ENCODE peak calls at places on chromosome 17, in seven cellular contexts. One of them, this sample, is unnamed. For H3K9me3, the result is how much of the 10 kb centered on the place peaks cover.

GRCh38 chr17:80513892-80514291 is 30.7 kb upstream of the RPTOR start:
- DNase-seq in endothelial cell of umbilical vein: no peak
- DNase-seq in neural progenitor cell: no peak
- DNase-seq in neuronal stem cell: no peak
- DNase-seq in GM23248: peak
- DNase-seq in keratinocyte: no peak
- DNase-seq in colonic mucosa: no peak
- DNase-seq in this sample: peak

GRCh38 chr17:16593356-16594102 is 24.5 kb upstream of the ZNF287 start:
- DNase-seq in endothelial cell of umbilical vein: no peak
- DNase-seq in GM23248: peak
- DNase-seq in keratinocyte: no peak
- DNase-seq in neural progenitor cell: no peak
- DNase-seq in neuronal stem cell: no peak
- DNase-seq in colonic mucosa: no peak
- DNase-seq in this sample: peak

GRCh38 chr17:10360578-10360977 is 12.2 kb downstream of the MYH13 start:
- DNase-seq in neuronal stem cell: no peak
- DNase-seq in GM23248: peak
- DNase-seq in keratinocyte: no peak
- DNase-seq in colonic mucosa: no peak
- DNase-seq in endothelial cell of umbilical vein: no peak
- DNase-seq in neural progenitor cell: no peak
- DNase-seq in this sample: no peak

GRCh38 chr17:47315451-47316266 is 8.1 kb upstream of the EFCAB13 start:
- DNase-seq in colonic mucosa: peak
- DNase-seq in keratinocyte: peak
- DNase-seq in endothelial cell of umbilical vein: peak
- DNase-seq in neuronal stem cell: peak
- DNase-seq in GM23248: peak
- DNase-seq in neural progenitor cell: peak
- DNase-seq in this sample: peak

GRCh38 chr17:8581002-8581658 is 49.4 kb downstream of the MYH10 start:
- DNase-seq in neuronal stem cell: no peak
- DNase-seq in colonic mucosa: no peak
- DNase-seq in endothelial cell of umbilical vein: no peak
- DNase-seq in neural progenitor cell: no peak
- DNase-seq in GM23248: no peak
- DNase-seq in keratinocyte: peak
- DNase-seq in this sample: no peak

GRCh38 chr17:36901506-36901905 is 35.8 kb upstream of the LHX1 start:
- DNase-seq in neuronal stem cell: no peak
- DNase-seq in colonic mucosa: no peak
- DNase-seq in endothelial cell of umbilical vein: no peak
- DNase-seq in GM23248: peak
- DNase-seq in neural progenitor cell: peak
- DNase-seq in keratinocyte: peak
- DNase-seq in this sample: peak

GRCh38 chr17:9270921-9271320 is 249.6 kb downstream of the NTN1 start:
- DNase-seq in colonic mucosa: no peak
- DNase-seq in GM23248: no peak
- DNase-seq in endothelial cell of umbilical vein: no peak
- DNase-seq in neuronal stem cell: no peak
- DNase-seq in neural progenitor cell: no peak
- DNase-seq in keratinocyte: no peak
- DNase-seq in this sample: no peak

GRCh38 chr17:75738218-75738802 is 17.1 kb downstream of the ITGB4 start:
- DNase-seq in endothelial cell of umbilical vein: no peak
- DNase-seq in colonic mucosa: no peak
- DNase-seq in keratinocyte: no peak
- DNase-seq in GM23248: peak
- DNase-seq in neuronal stem cell: no peak
- DNase-seq in neural progenitor cell: no peak
- DNase-seq in this sample: no peak

GRCh38 chr17:27539794-27540193 is 83.5 kb downstream of the KSR1 start:
- DNase-seq in endothelial cell of umbilical vein: no peak
- DNase-seq in keratinocyte: no peak
- DNase-seq in neural progenitor cell: no peak
- DNase-seq in GM23248: no peak
- DNase-seq in neuronal stem cell: no peak
- DNase-seq in colonic mucosa: no peak
- DNase-seq in this sample: no peak

GRCh38 chr17:44219636-44220210 is at the start of gene UBTF:
- DNase-seq in keratinocyte: no peak
- DNase-seq in endothelial cell of umbilical vein: peak
- DNase-seq in neural progenitor cell: peak
- DNase-seq in colonic mucosa: no peak
- DNase-seq in GM23248: peak
- DNase-seq in neuronal stem cell: peak
- DNase-seq in this sample: peak

GRCh38 chr17:78781339-78782304 is at the start of gene CYTH1:
- DNase-seq in GM23248: peak
- DNase-seq in colonic mucosa: peak
- DNase-seq in keratinocyte: no peak
- DNase-seq in neuronal stem cell: peak
- DNase-seq in neural progenitor cell: peak
- DNase-seq in endothelial cell of umbilical vein: peak
- DNase-seq in this sample: peak

GRCh38 chr17:40602445-40603443 is 37.5 kb upstream of the CCR7 start:
- DNase-seq in neural progenitor cell: no peak
- DNase-seq in keratinocyte: no peak
- DNase-seq in GM23248: no peak
- DNase-seq in colonic mucosa: no peak
- DNase-seq in neuronal stem cell: no peak
- DNase-seq in endothelial cell of umbilical vein: no peak
- DNase-seq in this sample: no peak

GRCh38 chr17:19579867-19580565 is 46.4 kb downstream of the SLC47A1 start:
- DNase-seq in colonic mucosa: no peak
- DNase-seq in endothelial cell of umbilical vein: peak
- DNase-seq in neuronal stem cell: no peak
- DNase-seq in keratinocyte: no peak
- DNase-seq in neural progenitor cell: peak
- DNase-seq in GM23248: peak
- DNase-seq in this sample: peak

GRCh38 chr17:29140631-29141483 is 39.3 kb downstream of the MYO18A start:
- DNase-seq in neuronal stem cell: no peak
- DNase-seq in keratinocyte: no peak
- DNase-seq in endothelial cell of umbilical vein: peak
- DNase-seq in colonic mucosa: no peak
- DNase-seq in neural progenitor cell: peak
- DNase-seq in GM23248: no peak
- DNase-seq in this sample: no peak

GRCh38 chr17:31859487-31860008 is 504 bp upstream of the COPRS start:
- DNase-seq in GM23248: no peak
- DNase-seq in colonic mucosa: no peak
- DNase-seq in neuronal stem cell: no peak
- DNase-seq in keratinocyte: no peak
- DNase-seq in endothelial cell of umbilical vein: no peak
- DNase-seq in neural progenitor cell: peak
- DNase-seq in this sample: no peak

GRCh38 chr17:80858301-80859003 is 133.2 kb upstream of the CHMP6 start:
- DNase-seq in colonic mucosa: no peak
- DNase-seq in endothelial cell of umbilical vein: no peak
- DNase-seq in GM23248: no peak
- DNase-seq in keratinocyte: no peak
- DNase-seq in neuronal stem cell: no peak
- DNase-seq in neural progenitor cell: no peak
- DNase-seq in this sample: no peak

GRCh38 chr17:19799796-19800195 is 51.7 kb upstream of the ALDH3A1 start:
- DNase-seq in endothelial cell of umbilical vein: no peak
- DNase-seq in keratinocyte: peak
- DNase-seq in neuronal stem cell: no peak
- DNase-seq in GM23248: no peak
- DNase-seq in colonic mucosa: no peak
- DNase-seq in neural progenitor cell: no peak
- DNase-seq in this sample: no peak

GRCh38 chr17:13266596-13266995 is 248.8 kb upstream of the ELAC2 start:
- DNase-seq in keratinocyte: no peak
- DNase-seq in colonic mucosa: no peak
- DNase-seq in neural progenitor cell: no peak
- DNase-seq in endothelial cell of umbilical vein: no peak
- DNase-seq in GM23248: peak
- DNase-seq in neuronal stem cell: no peak
- DNase-seq in this sample: peak

GRCh38 chr17:40331743-40332641 is 23.0 kb downstream of the RARA start:
- DNase-seq in keratinocyte: no peak
- DNase-seq in GM23248: peak
- DNase-seq in endothelial cell of umbilical vein: peak
- DNase-seq in neural progenitor cell: no peak
- DNase-seq in colonic mucosa: peak
- DNase-seq in neuronal stem cell: no peak
- DNase-seq in this sample: peak

GRCh38 chr17:73064084-73064938 is 28.2 kb downstream of the SLC39A11 start:
- DNase-seq in colonic mucosa: no peak
- DNase-seq in endothelial cell of umbilical vein: no peak
- DNase-seq in keratinocyte: no peak
- DNase-seq in GM23248: no peak
- DNase-seq in neural progenitor cell: peak
- DNase-seq in neuronal stem cell: no peak
- DNase-seq in this sample: no peak

GRCh38 chr17:48842746-48843145 is 11.9 kb downstream of the CALCOCO2 start:
- DNase-seq in neuronal stem cell: no peak
- DNase-seq in endothelial cell of umbilical vein: no peak
- DNase-seq in colonic mucosa: no peak
- DNase-seq in neural progenitor cell: no peak
- DNase-seq in GM23248: no peak
- DNase-seq in keratinocyte: no peak
- DNase-seq in this sample: peak

GRCh38 chr17:48843172-48843900 is 12.5 kb downstream of the CALCOCO2 start:
- DNase-seq in GM23248: peak
- DNase-seq in keratinocyte: no peak
- DNase-seq in neuronal stem cell: no peak
- DNase-seq in endothelial cell of umbilical vein: no peak
- DNase-seq in colonic mucosa: no peak
- DNase-seq in neural progenitor cell: no peak
- DNase-seq in this sample: peak

GRCh38 chr17:48835971-48836370 is 5.1 kb downstream of the CALCOCO2 start:
- DNase-seq in colonic mucosa: no peak
- DNase-seq in keratinocyte: no peak
- DNase-seq in neural progenitor cell: no peak
- DNase-seq in endothelial cell of umbilical vein: no peak
- DNase-seq in GM23248: no peak
- DNase-seq in neuronal stem cell: no peak
- DNase-seq in this sample: no peak

GRCh38 chr17:48840441-48840840 is 9.6 kb downstream of the CALCOCO2 start:
- DNase-seq in GM23248: peak
- DNase-seq in keratinocyte: no peak
- DNase-seq in endothelial cell of umbilical vein: no peak
- DNase-seq in colonic mucosa: no peak
- DNase-seq in neuronal stem cell: no peak
- DNase-seq in neural progenitor cell: peak
- DNase-seq in this sample: peak

GRCh38 chr17:48841395-48841831 is 10.6 kb downstream of the CALCOCO2 start:
- DNase-seq in keratinocyte: no peak
- DNase-seq in neuronal stem cell: no peak
- DNase-seq in neural progenitor cell: no peak
- DNase-seq in endothelial cell of umbilical vein: peak
- DNase-seq in GM23248: peak
- DNase-seq in colonic mucosa: no peak
- DNase-seq in this sample: peak
- H3K9ac ChIP-seq in keratinocyte: peak
- H3K9ac ChIP-seq in neuronal stem cell: no peak
- H3K9ac ChIP-seq in neural progenitor cell: no peak
- H3K9ac ChIP-seq in endothelial cell of umbilical vein: peak
- H3K9ac ChIP-seq in GM23248: peak
- H3K9ac ChIP-seq in colonic mucosa: peak
- H3K9ac ChIP-seq in this sample: peak

DNA sequence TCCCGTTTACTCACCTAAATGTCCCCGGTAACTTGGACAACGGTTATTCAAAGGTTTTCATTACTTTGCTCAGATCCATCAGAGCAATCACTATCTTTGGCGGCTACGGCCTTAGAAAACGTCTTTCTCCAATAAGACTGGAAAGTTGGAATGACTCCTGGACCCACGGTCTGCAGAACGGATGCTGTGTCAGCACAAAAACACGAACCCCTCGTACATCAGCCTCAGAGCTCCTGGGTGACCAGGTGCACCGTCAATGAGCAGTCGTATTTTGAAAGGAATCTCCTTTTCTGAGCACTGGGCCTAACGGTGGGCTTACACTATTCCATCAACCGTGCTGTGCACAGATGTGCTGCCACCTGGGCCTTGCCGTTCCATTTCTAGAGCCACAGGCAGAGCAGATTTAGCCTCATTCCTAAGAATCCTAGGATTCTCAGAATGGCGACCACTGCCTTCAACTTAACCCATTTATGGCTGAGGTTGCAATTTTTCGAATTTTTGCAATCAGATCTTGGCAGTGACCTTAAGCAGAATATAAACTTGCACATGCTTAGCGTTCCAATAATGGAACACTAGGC is 110.8 kb upstream of the ZNF750 start:
- DNase-seq in neural progenitor cell: no peak
- DNase-seq in neuronal stem cell: no peak
- DNase-seq in endothelial cell of umbilical vein: no peak
- DNase-seq in colonic mucosa: no peak
- DNase-seq in keratinocyte: no peak
- DNase-seq in GM23248: no peak
- DNase-seq in this sample: no peak
- H3K9me3 ChIP-seq in neural progenitor cell: under half
- H3K9me3 ChIP-seq in neuronal stem cell: under half
- H3K9me3 ChIP-seq in endothelial cell of umbilical vein: under half
- H3K9me3 ChIP-seq in colonic mucosa: under half
- H3K9me3 ChIP-seq in keratinocyte: under half
- H3K9me3 ChIP-seq in GM23248: under half
- H3K9me3 ChIP-seq in this sample: under half

GRCh38 chr17:4902540-4902939 is 358 bp downstream of the CHRNE start:
- DNase-seq in GM23248: no peak
- DNase-seq in keratinocyte: no peak
- DNase-seq in endothelial cell of umbilical vein: no peak
- DNase-seq in neural progenitor cell: no peak
- DNase-seq in neuronal stem cell: no peak
- DNase-seq in colonic mucosa: no peak
- DNase-seq in this sample: no peak
- H3K4me3 ChIP-seq in GM23248: no peak
- H3K4me3 ChIP-seq in keratinocyte: no peak
- H3K4me3 ChIP-seq in endothelial cell of umbilical vein: no peak
- H3K4me3 ChIP-seq in neural progenitor cell: no peak
- H3K4me3 ChIP-seq in neuronal stem cell: no peak
- H3K4me3 ChIP-seq in colonic mucosa: no peak
- H3K4me3 ChIP-seq in this sample: no peak

DNA sequence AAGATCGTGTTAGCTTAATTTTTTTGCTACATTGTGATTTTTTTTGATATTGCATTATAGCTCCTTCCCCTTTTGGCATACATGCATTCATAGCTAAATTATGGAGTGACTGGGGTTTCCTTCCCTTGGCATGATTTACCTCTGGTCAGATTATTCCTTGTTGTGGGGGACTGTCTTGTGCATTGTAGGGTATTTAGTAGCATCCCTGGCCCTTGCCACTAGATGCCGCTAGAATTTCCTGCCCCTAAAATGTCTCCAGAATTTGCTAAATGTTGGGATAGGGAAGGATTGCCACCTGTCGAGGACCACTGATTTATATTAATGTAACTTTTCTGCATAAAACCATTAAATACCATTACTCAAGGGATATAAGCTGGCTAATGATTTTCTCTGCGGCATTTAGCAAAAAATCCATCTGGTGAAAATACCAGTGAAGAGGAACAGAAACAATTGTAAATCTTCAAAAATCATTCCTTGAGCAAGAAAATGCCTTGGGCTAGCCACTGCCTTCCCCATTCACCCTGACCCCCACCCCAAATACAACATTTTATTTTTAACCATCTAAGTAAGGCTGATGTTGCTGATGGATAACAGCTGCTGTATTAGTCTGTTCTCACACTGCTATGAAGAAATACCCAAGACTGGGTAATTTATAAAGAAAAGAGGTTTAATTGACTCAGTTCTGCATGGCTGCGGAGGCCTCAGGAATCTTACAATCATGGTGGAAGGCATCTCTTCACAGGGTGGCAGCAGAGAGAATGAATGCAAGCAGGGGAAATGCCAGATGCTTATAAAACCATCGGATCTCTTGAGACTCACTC is 195.2 kb downstream of the MAP2K6 start:
- DNase-seq in neuronal stem cell: no peak
- DNase-seq in neural progenitor cell: peak
- DNase-seq in GM23248: peak
- DNase-seq in colonic mucosa: peak
- DNase-seq in keratinocyte: no peak
- DNase-seq in endothelial cell of umbilical vein: peak
- DNase-seq in this sample: peak
- H3K9ac ChIP-seq in neuronal stem cell: no peak
- H3K9ac ChIP-seq in neural progenitor cell: no peak
- H3K9ac ChIP-seq in GM23248: peak
- H3K9ac ChIP-seq in colonic mucosa: no peak
- H3K9ac ChIP-seq in keratinocyte: peak
- H3K9ac ChIP-seq in endothelial cell of umbilical vein: peak
- H3K9ac ChIP-seq in this sample: peak

This sample was measured in adipocyte.